ENCODE peak calls at places on chromosomes 16 and 17, in six cellular contexts. U is Right ventricle myocardium superior, G is hypothalamus, O is testis, W is mesendoderm, V is foreskin fibroblast. L is an unnamed sample.
A peak's percentile ranks its signal among the peaks of the same experiment; 100 is the strongest.

GRCh38 chr16:27551046-27551445 is 1.1 kb downstream of the KATNIP start:
- DNase-seq in U (no peak), G (no peak), O (no peak), W (no peak), V (no peak), L (no peak)

GRCh38 chr17:64001763-64002529 is 3.8 kb downstream of the PRR29 start:
- DNase-seq in U (peak; percentile 65), G (no peak), O (no peak), W (no peak), V (no peak), L (no peak)

GRCh38 chr17:44086364-44087311 is 16.1 kb downstream of the G6PC3 start:
- DNase-seq in U (no peak), G (peak; percentile 35), O (peak; percentile 57), W (peak; percentile 97), V (peak; percentile 94), L (no peak)

GRCh38 chr17:13597723-13598347 is 3.9 kb downstream of the HS3ST3A1 start:
- DNase-seq in U (no peak), G (no peak), O (peak; percentile 65), W (peak; percentile 73), V (peak; percentile 47), L (no peak)

GRCh38 chr16:11361751-11362742 is 16.8 kb downstream of the RMI2 start:
- DNase-seq in U (no peak), G (no peak), O (no peak), W (no peak), V (peak; percentile 33), L (no peak)

GRCh38 chr17:82647593-82648164 is 565 bp downstream of the WDR45B start:
- DNase-seq in U (no peak), G (no peak), O (peak; percentile 40), W (peak; percentile 16), V (no peak), L (no peak)

GRCh38 chr17:63681530-63681929 is 18.4 kb downstream of the LIMD2 start:
- DNase-seq in U (no peak), G (no peak), O (no peak), W (no peak), V (no peak), L (no peak)

GRCh38 chr17:45143767-45144198 is 4.5 kb upstream of the HEXIM1 start:
- DNase-seq in U (peak; percentile 95), G (peak; percentile 52), O (peak; percentile 90), W (peak; percentile 91), V (peak; percentile 92), L (no peak)

GRCh38 chr16:85711982-85712587 is 23.3 kb upstream of the GINS2 start:
- DNase-seq in U (no peak), G (no peak), O (no peak), W (no peak), V (no peak), L (no peak)

GRCh38 chr17:82300707-82301270 is 16.6 kb downstream of the CD7 start:
- DNase-seq in U (peak; percentile 85), G (peak; percentile 17), O (peak; percentile 65), W (peak; percentile 35), V (peak; percentile 65), L (no peak)

GRCh38 chr17:65656390-65657250 is 95.2 kb upstream of the AXIN2 start:
- DNase-seq in U (no peak), G (no peak), O (no peak), W (no peak), V (no peak), L (no peak)

GRCh38 chr17:35742896-35743477 is 10.1 kb downstream of the GAS2L2 start:
- DNase-seq in U (no peak), G (no peak), O (no peak), W (no peak), V (no peak), L (no peak)

GRCh38 chr17:7912927-7913524 is 3.1 kb downstream of the RNF227 start:
- DNase-seq in U (no peak), G (no peak), O (peak; percentile 47), W (peak; percentile 87), V (peak; percentile 65), L (no peak)

GRCh38 chr17:40345161-40346034 is 19.1 kb downstream of the GJD3 start:
- DNase-seq in U (peak; percentile 87), G (peak; percentile 46), O (peak; percentile 66), W (peak; percentile 96), V (no peak), L (no peak)

GRCh38 chr17:74417178-74418045 is 14.5 kb upstream of the GPRC5C start:
- DNase-seq in U (peak; percentile 25), G (no peak), O (no peak), W (peak; percentile 48), V (no peak), L (no peak)

GRCh38 chr17:57338257-57338919 is 82.1 kb downstream of the MSI2 start:
- DNase-seq in U (no peak), G (no peak), O (no peak), W (peak; percentile 10), V (no peak), L (no peak)

GRCh38 chr16:91484-91883 is 13.5 kb downstream of the MPG start:
- DNase-seq in U (no peak), G (peak; percentile 71), O (peak; percentile 71), W (no peak), V (peak; percentile 60), L (no peak)

GRCh38 chr17:47741793-47742145 is 8.7 kb downstream of the TBX21 start:
- DNase-seq in U (no peak), G (no peak), O (no peak), W (no peak), V (no peak), L (no peak)

GRCh38 chr17:15398736-15399331 is 57.4 kb upstream of the TEKT3 start:
- DNase-seq in U (peak; percentile 59), G (peak; percentile 23), O (no peak), W (no peak), V (peak; percentile 69), L (no peak)

GRCh38 chr17:10226930-10227695 is 28.7 kb upstream of the GAS7 start:
- DNase-seq in U (peak; percentile 81), G (peak; percentile 34), O (peak; percentile 81), W (peak; percentile 80), V (peak; percentile 4), L (no peak)

GRCh38 chr17:83004791-83005380 is 74.5 kb upstream of the METRNL start:
- DNase-seq in U (no peak), G (no peak), O (no peak), W (no peak), V (no peak), L (no peak)

L was measured in NCI-H2081 treated with DMSO at 0.1 percent for 48 hours.